ENCODE peak calls at places on chromosome 2, in five cellular contexts. One of them, this sample, is unnamed.

GRCh38 chr2:239157766-239158165 is 243.1 kb downstream of the HDAC4 start:
- DNase-seq in HT1080: no peak
- DNase-seq in ovary: peak
- DNase-seq in DND-41: no peak
- DNase-seq in bronchial epithelial cell: peak
- DNase-seq in this sample: peak

GRCh38 chr2:113966832-113967231 is 76.9 kb downstream of the ACTR3 start:
- DNase-seq in HT1080: peak
- DNase-seq in ovary: no peak
- DNase-seq in DND-41: no peak
- DNase-seq in bronchial epithelial cell: peak
- DNase-seq in this sample: no peak

GRCh38 chr2:237704476-237705224 is 77.3 kb downstream of the LRRFIP1 start:
- DNase-seq in HT1080: peak
- DNase-seq in ovary: no peak
- DNase-seq in DND-41: no peak
- DNase-seq in bronchial epithelial cell: peak
- DNase-seq in this sample: no peak

GRCh38 chr2:110170102-110170501 is 34.7 kb downstream of the NPHP1 start:
- DNase-seq in HT1080: no peak
- DNase-seq in ovary: no peak
- DNase-seq in DND-41: no peak
- DNase-seq in bronchial epithelial cell: no peak
- DNase-seq in this sample: no peak

GRCh38 chr2:231666171-231667095 is 41.9 kb upstream of the PTMA start:
- DNase-seq in HT1080: peak
- DNase-seq in ovary: peak
- DNase-seq in DND-41: no peak
- DNase-seq in bronchial epithelial cell: peak
- DNase-seq in this sample: no peak

GRCh38 chr2:102069311-102069974 is 73.1 kb upstream of the IL1R1 start:
- DNase-seq in HT1080: no peak
- DNase-seq in ovary: no peak
- DNase-seq in DND-41: no peak
- DNase-seq in bronchial epithelial cell: no peak
- DNase-seq in this sample: no peak

GRCh38 chr2:128311216-128311754 is 7.4 kb downstream of the HS6ST1 start:
- DNase-seq in HT1080: no peak
- DNase-seq in ovary: no peak
- DNase-seq in DND-41: no peak
- DNase-seq in bronchial epithelial cell: no peak
- DNase-seq in this sample: no peak

GRCh38 chr2:230758566-230759480 is 46.2 kb downstream of the CAB39 start:
- DNase-seq in HT1080: peak
- DNase-seq in ovary: no peak
- DNase-seq in DND-41: no peak
- DNase-seq in bronchial epithelial cell: peak
- DNase-seq in this sample: no peak

GRCh38 chr2:106269591-106270291 is 75.6 kb upstream of the UXS1 start:
- DNase-seq in HT1080: no peak
- DNase-seq in ovary: peak
- DNase-seq in DND-41: no peak
- DNase-seq in bronchial epithelial cell: peak
- DNase-seq in this sample: no peak

GRCh38 chr2:102439065-102439695 is 16.2 kb downstream of the IL18RAP start:
- DNase-seq in HT1080: peak
- DNase-seq in ovary: no peak
- DNase-seq in DND-41: no peak
- DNase-seq in bronchial epithelial cell: peak
- DNase-seq in this sample: no peak

This sample was measured in NCI-H1048.